ENCODE peak calls at places on chromosomes 5 and 9, in seven cellular contexts. W is HCT116, D is astrocyte, N is transverse colon, L is aorta, C is neuronal stem cell, Z is upper lobe of right lung. U is an unnamed sample.
A peak's percentile ranks its signal among the peaks of the same experiment; 100 is the strongest.

GRCh38 chr5:45437746-45438145 is 258.4 kb downstream of the HCN1 start:
- DNase-seq in W (no peak), C (no peak), N (no peak), D (no peak), L (no peak), Z (no peak), U (no peak)

GRCh38 chr9:110058304-110058953 is 149.5 kb downstream of the C9orf152 start:
- DNase-seq in N (peak; percentile 66), D (peak; percentile 35), L (no peak), C (no peak), Z (no peak), W (peak; percentile 67), U (peak; percentile 59)

GRCh38 chr9:134196911-134197310 is 32.5 kb upstream of the RNU6ATAC start:
- DNase-seq in C (no peak), D (no peak), W (no peak), N (no peak), Z (peak; percentile 17), L (peak; percentile 51), U (no peak)

GRCh38 chr5:18744990-18745590 is 1110.8 kb downstream of the TAF11L14 start:
- DNase-seq in L (no peak), N (peak; percentile 42), C (no peak), W (no peak), Z (no peak), D (no peak), U (no peak)

GRCh38 chr5:79333852-79334557 is 98.1 kb downstream of the JMY start:
- DNase-seq in N (no peak), Z (no peak), L (no peak), W (no peak), C (no peak), D (no peak), U (no peak)

GRCh38 chr5:128100860-128101557 is 17.4 kb downstream of the SLC12A2 start:
- DNase-seq in C (no peak), D (no peak), L (no peak), W (no peak), Z (no peak), N (no peak), U (no peak)

GRCh38 chr5:173042708-173043107 is 13.4 kb upstream of the CREBRF start:
- DNase-seq in L (no peak), W (no peak), C (no peak), D (no peak), N (no peak), Z (no peak), U (no peak)

GRCh38 chr5:112183103-112183634 is 235.9 kb downstream of the EPB41L4A start:
- DNase-seq in D (peak; percentile 69), N (no peak), Z (no peak), C (peak; percentile 38), W (peak; percentile 54), L (no peak), U (no peak)

GRCh38 chr5:180050106-180050929 is 21.2 kb downstream of the RNF130 start:
- DNase-seq in L (no peak), W (no peak), C (no peak), Z (no peak), N (no peak), D (no peak), U (no peak)

GRCh38 chr9:136965771-136966484 is 11.4 kb upstream of the PTGDS start:
- DNase-seq in N (no peak), L (no peak), Z (no peak), W (no peak), C (no peak), D (no peak), U (no peak)

GRCh38 chr5:169584998-169585451 is 1.5 kb downstream of the SPDL1 start:
- DNase-seq in Z (no peak), D (no peak), N (no peak), C (no peak), W (no peak), L (no peak), U (no peak)

GRCh38 chr9:37745970-37746369 is 7.6 kb upstream of the TRMT10B start:
- DNase-seq in N (no peak), D (no peak), Z (no peak), C (no peak), L (no peak), W (no peak), U (no peak)

GRCh38 chr5:98330871-98331270 is 442.6 kb upstream of the RGMB start:
- DNase-seq in C (no peak), L (no peak), W (no peak), N (no peak), Z (no peak), D (no peak), U (no peak)

GRCh38 chr5:9712506-9713285 is 82.5 kb upstream of the TAS2R1 start:
- DNase-seq in Z (no peak), L (no peak), C (no peak), N (no peak), D (peak; percentile 84), W (no peak), U (peak; percentile 81)

GRCh38 chr5:71924980-71925379 is 182.3 kb upstream of the MAP1B start:
- DNase-seq in N (no peak), W (no peak), L (no peak), Z (no peak), D (peak; percentile 50), C (no peak), U (peak; percentile 61)

GRCh38 chr5:150788974-150789373 is 10.4 kb downstream of the SMIM3 start:
- DNase-seq in N (no peak), C (no peak), D (peak; percentile 74), Z (no peak), L (no peak), W (no peak), U (no peak)

GRCh38 chr5:150783422-150783928 is 4.9 kb downstream of the SMIM3 start:
- DNase-seq in Z (no peak), C (no peak), D (peak; percentile 98), W (peak; percentile 83), L (no peak), N (peak; percentile 78), U (no peak)

GRCh38 chr5:150782850-150783249 is 4.3 kb downstream of the SMIM3 start:
- DNase-seq in C (no peak), Z (no peak), D (no peak), N (no peak), W (no peak), L (no peak), U (no peak)

GRCh38 chr5:150787659-150788058 is 9.1 kb downstream of the SMIM3 start:
- DNase-seq in C (no peak), N (no peak), W (no peak), D (no peak), L (no peak), Z (no peak), U (no peak)

GRCh38 chr5:150785950-150786349 is 7.4 kb downstream of the SMIM3 start:
- DNase-seq in L (no peak), N (no peak), W (no peak), C (no peak), Z (no peak), D (no peak), U (no peak)
- H3K4me1 ChIP-seq in L (peaks cover 7% of the 10 kb centered on the region), N (peaks cover 60% of the 10 kb centered on the region), W (peaks cover 93% of the 10 kb centered on the region), C (no peaks in the 10 kb centered on the region), Z (peaks cover 89% of the 10 kb centered on the region), D (peaks cover 55% of the 10 kb centered on the region), U (peaks cover 22% of the 10 kb centered on the region)

GRCh38 chr5:54087436-54087835 is 222.9 kb downstream of the ARL15 start:
- DNase-seq in Z (no peak), D (peak; percentile 93), C (no peak), W (no peak), N (no peak), L (no peak), U (peak; percentile 95)
- H3K27ac ChIP-seq in Z (no peak overlapping the region), D (peak overlapping the region; percentile 85), C (no peak overlapping the region), W (no peak overlapping the region), N (peak overlapping the region; percentile 19), L (no peak overlapping the region), U (peak overlapping the region; percentile 99)

GRCh38 chr9:129612815-129613519 is 7.9 kb downstream of the C9orf50 start:
- DNase-seq in Z (no peak), W (no peak), D (no peak), C (no peak), L (no peak), N (no peak), U (no peak)
- H3K4me1 ChIP-seq in Z (peaks cover 21% of the 10 kb centered on the region), W (peaks cover 79% of the 10 kb centered on the region), D (peaks cover 18% of the 10 kb centered on the region), C (peaks cover 31% of the 10 kb centered on the region), L (no peaks in the 10 kb centered on the region), N (peaks cover 32% of the 10 kb centered on the region), U (peaks cover 19% of the 10 kb centered on the region)

GRCh38 chr5:158897444-158898160 is 202.1 kb downstream of the EBF1 start:
- DNase-seq in W (no peak), L (no peak), N (no peak), Z (no peak), D (no peak), C (no peak), U (no peak)
- H3K27ac ChIP-seq in W (no peak overlapping the region), L (no peak overlapping the region), N (no peak overlapping the region), Z (no peak overlapping the region), D (no peak overlapping the region), C (no peak overlapping the region), U (no peak overlapping the region)

DNA sequence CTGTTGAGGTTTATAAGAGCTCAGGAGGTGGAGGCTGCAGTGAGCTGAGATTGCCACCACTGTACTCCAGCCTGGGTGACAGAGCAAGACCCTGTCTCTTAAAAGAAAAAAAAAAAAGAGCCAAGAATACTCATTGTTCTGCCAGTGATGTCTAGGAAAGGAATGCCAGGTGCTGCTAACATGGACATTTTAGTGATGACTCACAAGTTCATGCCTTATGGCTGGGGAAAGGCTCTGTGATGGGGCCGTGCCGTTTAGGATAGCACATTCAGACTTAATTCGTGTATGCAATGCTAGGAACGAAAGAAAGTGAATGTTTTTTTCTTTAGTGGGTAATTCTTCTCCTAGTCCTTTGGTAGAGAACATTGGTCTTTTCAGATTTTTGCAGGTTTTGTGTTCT is 134.2 kb downstream of the ARHGAP26 start:
- DNase-seq in C (no peak), Z (no peak), D (peak; percentile 75), W (no peak), L (no peak), N (no peak), U (peak; percentile 53)
- H3K4me1 ChIP-seq in C (peaks cover 18% of the 10 kb centered on the region), Z (peaks cover 25% of the 10 kb centered on the region), D (peaks cover 10% of the 10 kb centered on the region), W (peaks cover 24% of the 10 kb centered on the region), L (peaks cover 1% of the 10 kb centered on the region), N (no peaks in the 10 kb centered on the region), U (peaks cover 30% of the 10 kb centered on the region)